ENCODE peak calls at places on chromosomes 12 and 14, in five cellular contexts. One of them, this sample, is unnamed.

GRCh38 chr12:60101715-60102114 is 505.9 kb downstream of the SLC16A7 start:
- DNase-seq in mesenchymal stem cell: peak; percentile 11
- DNase-seq in H9: no peak
- DNase-seq in neuronal stem cell: no peak
- DNase-seq in H1: no peak
- DNase-seq in this sample: peak; percentile 57

GRCh38 chr14:42004321-42004720 is 397.6 kb downstream of the LRFN5 start:
- DNase-seq in mesenchymal stem cell: no peak
- DNase-seq in H9: no peak
- DNase-seq in neuronal stem cell: no peak
- DNase-seq in H1: no peak
- DNase-seq in this sample: no peak

GRCh38 chr12:66329941-66330340 is 27.6 kb downstream of the HELB start:
- DNase-seq in mesenchymal stem cell: no peak
- DNase-seq in H9: no peak
- DNase-seq in neuronal stem cell: no peak
- DNase-seq in H1: no peak
- DNase-seq in this sample: no peak

GRCh38 chr12:25376392-25376791 is 125.7 kb upstream of the KRAS start:
- DNase-seq in mesenchymal stem cell: no peak
- DNase-seq in H9: no peak
- DNase-seq in neuronal stem cell: no peak
- DNase-seq in H1: no peak
- DNase-seq in this sample: no peak

GRCh38 chr14:64440494-64440893 is 24.8 kb upstream of the AKAP5 start:
- DNase-seq in mesenchymal stem cell: no peak
- DNase-seq in H9: no peak
- DNase-seq in neuronal stem cell: no peak
- DNase-seq in H1: no peak
- DNase-seq in this sample: no peak

GRCh38 chr12:57744194-57744776 is 554 bp upstream of the TSPAN31 start:
- DNase-seq in mesenchymal stem cell: no peak
- DNase-seq in H9: no peak
- DNase-seq in neuronal stem cell: no peak
- DNase-seq in H1: peak; percentile 78
- DNase-seq in this sample: peak; percentile 79

GRCh38 chr14:49687942-49688700 is at the start of gene POLE2:
- DNase-seq in mesenchymal stem cell: peak; percentile 75
- DNase-seq in H9: peak; percentile 82
- DNase-seq in neuronal stem cell: peak; percentile 69
- DNase-seq in H1: peak; percentile 92
- DNase-seq in this sample: peak; percentile 80

GRCh38 chr12:130119241-130119861 is 42.9 kb upstream of the FZD10 start:
- DNase-seq in mesenchymal stem cell: no peak
- DNase-seq in H9: no peak
- DNase-seq in neuronal stem cell: no peak
- DNase-seq in H1: no peak
- DNase-seq in this sample: no peak

GRCh38 chr12:65740873-65741600 is 83.2 kb upstream of the HMGA2 start:
- DNase-seq in mesenchymal stem cell: peak; percentile 84
- DNase-seq in H9: peak; percentile 96
- DNase-seq in neuronal stem cell: peak; percentile 87
- DNase-seq in H1: peak; percentile 99
- DNase-seq in this sample: peak; percentile 38

GRCh38 chr12:58069268-58069967 is 128.1 kb downstream of the ATP23 start:
- DNase-seq in mesenchymal stem cell: peak; percentile 54
- DNase-seq in H9: no peak
- DNase-seq in neuronal stem cell: no peak
- DNase-seq in H1: no peak
- DNase-seq in this sample: no peak

GRCh38 chr12:28539691-28540323 is 349.6 kb downstream of the CCDC91 start:
- DNase-seq in mesenchymal stem cell: no peak
- DNase-seq in H9: no peak
- DNase-seq in neuronal stem cell: no peak
- DNase-seq in H1: no peak
- DNase-seq in this sample: no peak

GRCh38 chr14:64465208-64465821 is at the start of gene AKAP5:
- DNase-seq in mesenchymal stem cell: peak; percentile 32
- DNase-seq in H9: peak; percentile 90
- DNase-seq in neuronal stem cell: peak; percentile 80
- DNase-seq in H1: peak; percentile 91
- DNase-seq in this sample: peak; percentile 59

GRCh38 chr14:68248481-68249255 is 429.1 kb downstream of the RAD51B start:
- DNase-seq in mesenchymal stem cell: peak; percentile 82
- DNase-seq in H9: no peak
- DNase-seq in neuronal stem cell: peak; percentile 64
- DNase-seq in H1: peak; percentile 65
- DNase-seq in this sample: peak; percentile 68

GRCh38 chr14:103059556-103059955 is 2.2 kb upstream of the CDC42BPB start:
- DNase-seq in mesenchymal stem cell: no peak
- DNase-seq in H9: no peak
- DNase-seq in neuronal stem cell: no peak
- DNase-seq in H1: no peak
- DNase-seq in this sample: no peak

GRCh38 chr12:47870175-47870781 is 34.5 kb downstream of the VDR start:
- DNase-seq in mesenchymal stem cell: peak; percentile 75
- DNase-seq in H9: peak; percentile 78
- DNase-seq in neuronal stem cell: peak; percentile 23
- DNase-seq in H1: peak; percentile 56
- DNase-seq in this sample: peak; percentile 74

GRCh38 chr12:6888360-6888759 is 15.3 kb upstream of the SPSB2 start:
- DNase-seq in mesenchymal stem cell: no peak
- DNase-seq in H9: no peak
- DNase-seq in neuronal stem cell: no peak
- DNase-seq in H1: no peak
- DNase-seq in this sample: no peak

GRCh38 chr12:6896846-6897435 is 7.7 kb upstream of the LRRC23 start:
- DNase-seq in mesenchymal stem cell: no peak
- DNase-seq in H9: no peak
- DNase-seq in neuronal stem cell: no peak
- DNase-seq in H1: no peak
- DNase-seq in this sample: no peak

GRCh38 chr12:6891637-6892036 is 13.0 kb upstream of the LRRC23 start:
- DNase-seq in mesenchymal stem cell: no peak
- DNase-seq in H9: no peak
- DNase-seq in neuronal stem cell: no peak
- DNase-seq in H1: no peak
- DNase-seq in this sample: no peak

GRCh38 chr12:6887460-6887859 is 14.4 kb upstream of the SPSB2 start:
- DNase-seq in mesenchymal stem cell: no peak
- DNase-seq in H9: no peak
- DNase-seq in neuronal stem cell: no peak
- DNase-seq in H1: no peak
- DNase-seq in this sample: no peak

GRCh38 chr12:6890789-6891624 is 13.6 kb upstream of the LRRC23 start:
- DNase-seq in mesenchymal stem cell: peak; percentile 95
- DNase-seq in H9: peak; percentile 99
- DNase-seq in neuronal stem cell: peak; percentile 96
- DNase-seq in H1: peak; percentile 99
- DNase-seq in this sample: peak; percentile 96
- H2BK12ac ChIP-seq in mesenchymal stem cell: peak overlapping the region; percentile 57
- H2BK12ac ChIP-seq in H9: peak overlapping the region; percentile 51
- H2BK12ac ChIP-seq in neuronal stem cell: no peak overlapping the region
- H2BK12ac ChIP-seq in H1: peak overlapping the region; percentile 10
- H2BK12ac ChIP-seq in this sample: no peak overlapping the region

GRCh38 chr14:29836395-29836794 is 91.3 kb downstream of the PRKD1 start:
- DNase-seq in mesenchymal stem cell: no peak
- DNase-seq in H9: no peak
- DNase-seq in neuronal stem cell: no peak
- DNase-seq in H1: no peak
- DNase-seq in this sample: no peak

GRCh38 chr14:29832042-29832441 is 95.6 kb downstream of the PRKD1 start:
- DNase-seq in mesenchymal stem cell: no peak
- DNase-seq in H9: no peak
- DNase-seq in neuronal stem cell: no peak
- DNase-seq in H1: no peak
- DNase-seq in this sample: no peak
- H2BK12ac ChIP-seq in mesenchymal stem cell: no peak overlapping the region
- H2BK12ac ChIP-seq in H9: no peak overlapping the region
- H2BK12ac ChIP-seq in neuronal stem cell: no peak overlapping the region
- H2BK12ac ChIP-seq in H1: no peak overlapping the region
- H2BK12ac ChIP-seq in this sample: no peak overlapping the region

DNA sequence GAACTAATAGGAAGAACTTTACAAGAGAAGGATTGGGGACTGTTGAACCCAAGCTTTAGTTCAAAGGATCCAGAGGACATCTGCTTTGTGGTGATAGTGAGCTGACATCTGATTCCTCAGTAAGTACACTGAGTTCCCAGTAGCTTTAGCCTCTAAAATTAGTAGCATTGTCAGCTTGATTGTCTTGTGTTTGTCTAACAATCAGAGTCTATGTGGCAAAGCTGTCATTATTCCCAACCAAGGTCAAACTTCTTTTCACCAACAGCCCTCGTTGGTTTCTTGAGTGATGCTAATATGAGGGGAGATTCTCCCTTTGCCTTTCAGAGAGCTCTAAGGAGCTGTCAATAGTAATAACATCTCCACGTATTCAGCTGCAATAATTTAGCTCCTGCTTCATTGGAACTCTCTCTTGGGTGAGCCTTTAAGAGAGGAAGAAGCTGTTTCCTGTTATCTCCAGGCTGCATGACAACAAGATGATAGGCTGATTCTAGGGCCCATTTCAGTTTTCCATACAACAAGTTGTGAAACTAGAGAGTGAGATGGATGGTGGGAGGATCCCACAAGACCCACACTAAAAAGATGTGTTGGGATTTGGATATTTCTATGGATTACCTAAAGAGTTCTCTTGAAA is 46.7 kb downstream of the TGFB3 start:
- DNase-seq in mesenchymal stem cell: no peak
- DNase-seq in H9: no peak
- DNase-seq in neuronal stem cell: no peak
- DNase-seq in H1: no peak
- DNase-seq in this sample: no peak
- H2BK12ac ChIP-seq in mesenchymal stem cell: no peak overlapping the region
- H2BK12ac ChIP-seq in H9: no peak overlapping the region
- H2BK12ac ChIP-seq in neuronal stem cell: no peak overlapping the region
- H2BK12ac ChIP-seq in H1: no peak overlapping the region
- H2BK12ac ChIP-seq in this sample: no peak overlapping the region

GRCh38 chr14:89205137-89205740 is 211.8 kb downstream of the FOXN3 start:
- DNase-seq in mesenchymal stem cell: no peak
- DNase-seq in H9: no peak
- DNase-seq in neuronal stem cell: no peak
- DNase-seq in H1: no peak
- DNase-seq in this sample: no peak

GRCh38 chr14:89202413-89202812 is 214.6 kb downstream of the FOXN3 start:
- DNase-seq in mesenchymal stem cell: no peak
- DNase-seq in H9: no peak
- DNase-seq in neuronal stem cell: no peak
- DNase-seq in H1: no peak
- DNase-seq in this sample: no peak

GRCh38 chr14:89197623-89198022 is 219.4 kb downstream of the FOXN3 start:
- DNase-seq in mesenchymal stem cell: no peak
- DNase-seq in H9: no peak
- DNase-seq in neuronal stem cell: no peak
- DNase-seq in H1: no peak
- DNase-seq in this sample: no peak

GRCh38 chr14:89198544-89199329 is 218.3 kb downstream of the FOXN3 start:
- DNase-seq in mesenchymal stem cell: peak; percentile 54
- DNase-seq in H9: no peak
- DNase-seq in neuronal stem cell: no peak
- DNase-seq in H1: no peak
- DNase-seq in this sample: peak; percentile 35

GRCh38 chr14:89201645-89202044 is 215.4 kb downstream of the FOXN3 start:
- DNase-seq in mesenchymal stem cell: no peak
- DNase-seq in H9: no peak
- DNase-seq in neuronal stem cell: no peak
- DNase-seq in H1: no peak
- DNase-seq in this sample: no peak
- H2BK12ac ChIP-seq in mesenchymal stem cell: no peak overlapping the region
- H2BK12ac ChIP-seq in H9: no peak overlapping the region
- H2BK12ac ChIP-seq in neuronal stem cell: no peak overlapping the region
- H2BK12ac ChIP-seq in H1: no peak overlapping the region
- H2BK12ac ChIP-seq in this sample: no peak overlapping the region

GRCh38 chr14:55807059-55807499 is 227.1 kb downstream of the KTN1 start:
- DNase-seq in mesenchymal stem cell: peak; percentile 21
- DNase-seq in H9: no peak
- DNase-seq in neuronal stem cell: no peak
- DNase-seq in H1: no peak
- DNase-seq in this sample: no peak

GRCh38 chr14:55807992-55808391 is 228.0 kb downstream of the KTN1 start:
- DNase-seq in mesenchymal stem cell: no peak
- DNase-seq in H9: no peak
- DNase-seq in neuronal stem cell: no peak
- DNase-seq in H1: no peak
- DNase-seq in this sample: no peak

GRCh38 chr14:55805250-55805649 is 225.2 kb downstream of the KTN1 start:
- DNase-seq in mesenchymal stem cell: no peak
- DNase-seq in H9: no peak
- DNase-seq in neuronal stem cell: no peak
- DNase-seq in H1: no peak
- DNase-seq in this sample: no peak

GRCh38 chr14:55804198-55804553 is 224.2 kb downstream of the KTN1 start:
- DNase-seq in mesenchymal stem cell: no peak
- DNase-seq in H9: no peak
- DNase-seq in neuronal stem cell: no peak
- DNase-seq in H1: no peak
- DNase-seq in this sample: no peak

GRCh38 chr14:55807536-55807935 is 227.5 kb downstream of the KTN1 start:
- DNase-seq in mesenchymal stem cell: no peak
- DNase-seq in H9: no peak
- DNase-seq in neuronal stem cell: no peak
- DNase-seq in H1: no peak
- DNase-seq in this sample: no peak
- H2BK12ac ChIP-seq in mesenchymal stem cell: no peak overlapping the region
- H2BK12ac ChIP-seq in H9: no peak overlapping the region
- H2BK12ac ChIP-seq in neuronal stem cell: no peak overlapping the region
- H2BK12ac ChIP-seq in H1: no peak overlapping the region
- H2BK12ac ChIP-seq in this sample: no peak overlapping the region